ENCODE peak calls at places on chromosomes 13 and 19, in four cellular contexts. X is neuronal stem cell, Z is IMR-90, B is H1. K is an unnamed sample.

GRCh38 chr19:18895038-18895827 is 725 bp downstream of the CERS1 start:
- DNase-seq in X (peak), Z (no peak), B (no peak), K (peak)

GRCh38 chr13:20360041-20360491 is 127.9 kb upstream of the GJB6 start:
- DNase-seq in X (no peak), Z (peak), B (no peak), K (no peak)

GRCh38 chr19:18160792-18161690 is 8.1 kb downstream of the PIK3R2 start:
- DNase-seq in X (peak), Z (peak), B (no peak), K (peak)

GRCh38 chr19:13315495-13315894 is 165.3 kb downstream of the IER2 start:
- DNase-seq in X (no peak), Z (no peak), B (no peak), K (no peak)

GRCh38 chr19:4636151-4636717 is 3.1 kb upstream of the TNFAIP8L1 start:
- DNase-seq in X (peak), Z (peak), B (no peak), K (peak)

GRCh38 chr19:5624154-5624663 is 1.3 kb downstream of the SAFB start:
- DNase-seq in X (no peak), Z (peak), B (no peak), K (no peak)

GRCh38 chr13:19713186-19713965 is 69.4 kb downstream of the PSPC1 start:
- DNase-seq in X (no peak), Z (peak), B (no peak), K (no peak)

GRCh38 chr19:16233836-16234551 is 36.3 kb downstream of the AP1M1 start:
- DNase-seq in X (no peak), Z (no peak), B (no peak), K (no peak)

GRCh38 chr13:80086304-80086721 is 254.6 kb downstream of the SPRY2 start:
- DNase-seq in X (no peak), Z (peak), B (no peak), K (no peak)

GRCh38 chr13:98272549-98272948 is 95.5 kb upstream of the RNF113B start:
- DNase-seq in X (peak), Z (no peak), B (no peak), K (no peak)
- H2AK5ac ChIP-seq in X (no peak), Z (peak), B (no peak), K (no peak)

GRCh38 chr13:44141213-44141724 is 232.4 kb upstream of the SERP2 start:
- DNase-seq in X (no peak), Z (no peak), B (no peak), K (no peak)

GRCh38 chr13:44142540-44142867 is 231.1 kb upstream of the SERP2 start:
- DNase-seq in X (no peak), Z (no peak), B (no peak), K (no peak)

GRCh38 chr13:44140146-44140545 is 233.5 kb upstream of the SERP2 start:
- DNase-seq in X (no peak), Z (no peak), B (no peak), K (peak)

GRCh38 chr13:44141725-44142539 is 231.7 kb upstream of the SERP2 start:
- DNase-seq in X (peak), Z (peak), B (peak), K (peak)

DNA sequence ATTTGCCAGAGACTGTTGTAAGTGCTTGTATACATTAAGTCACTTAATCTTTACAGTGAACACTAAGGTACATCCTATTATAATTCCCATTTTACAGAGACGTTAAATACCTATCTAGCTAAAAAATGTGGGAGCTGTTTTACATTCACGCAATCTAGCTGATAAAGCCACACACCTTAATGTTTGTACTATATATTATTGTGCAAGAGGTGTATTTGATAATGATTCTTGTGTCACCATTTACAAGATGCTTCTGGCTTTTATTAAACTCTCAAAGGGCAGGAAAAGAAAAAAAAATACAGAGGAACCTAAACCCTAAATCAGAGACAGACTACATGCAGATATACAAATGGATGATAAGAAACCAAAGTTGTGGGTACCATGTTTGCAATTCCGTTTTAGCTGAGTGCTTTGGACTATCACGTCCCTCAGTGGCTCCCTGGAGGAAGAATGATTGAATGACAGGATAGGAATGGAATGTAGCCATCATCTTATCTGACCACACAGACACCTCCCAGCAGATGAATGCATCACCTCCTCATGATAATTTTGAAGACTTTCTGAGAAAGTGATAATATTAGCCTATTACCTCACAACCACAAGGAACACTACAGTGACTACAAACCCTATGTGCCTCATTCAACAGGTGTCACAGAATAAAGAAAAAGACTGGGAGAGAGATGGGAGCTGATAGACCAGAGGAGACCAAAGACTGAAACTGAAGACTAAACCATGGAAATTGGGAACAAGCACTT is 230.5 kb upstream of the SERP2 start:
- DNase-seq in X (no peak), Z (peak), B (no peak), K (no peak)
- H2AK5ac ChIP-seq in X (no peak), Z (no peak), B (no peak), K (no peak)

GRCh38 chr13:113898391-113898790 is 34.5 kb upstream of the GAS6 start:
- DNase-seq in X (no peak), Z (no peak), B (no peak), K (no peak)
- H2AK5ac ChIP-seq in X (no peak), Z (peak), B (no peak), K (no peak)

GRCh38 chr13:29510698-29511438 is 84.6 kb downstream of the SLC7A1 start:
- DNase-seq in X (no peak), Z (no peak), B (no peak), K (no peak)
- H2AK5ac ChIP-seq in X (no peak), Z (no peak), B (no peak), K (no peak)

DNA sequence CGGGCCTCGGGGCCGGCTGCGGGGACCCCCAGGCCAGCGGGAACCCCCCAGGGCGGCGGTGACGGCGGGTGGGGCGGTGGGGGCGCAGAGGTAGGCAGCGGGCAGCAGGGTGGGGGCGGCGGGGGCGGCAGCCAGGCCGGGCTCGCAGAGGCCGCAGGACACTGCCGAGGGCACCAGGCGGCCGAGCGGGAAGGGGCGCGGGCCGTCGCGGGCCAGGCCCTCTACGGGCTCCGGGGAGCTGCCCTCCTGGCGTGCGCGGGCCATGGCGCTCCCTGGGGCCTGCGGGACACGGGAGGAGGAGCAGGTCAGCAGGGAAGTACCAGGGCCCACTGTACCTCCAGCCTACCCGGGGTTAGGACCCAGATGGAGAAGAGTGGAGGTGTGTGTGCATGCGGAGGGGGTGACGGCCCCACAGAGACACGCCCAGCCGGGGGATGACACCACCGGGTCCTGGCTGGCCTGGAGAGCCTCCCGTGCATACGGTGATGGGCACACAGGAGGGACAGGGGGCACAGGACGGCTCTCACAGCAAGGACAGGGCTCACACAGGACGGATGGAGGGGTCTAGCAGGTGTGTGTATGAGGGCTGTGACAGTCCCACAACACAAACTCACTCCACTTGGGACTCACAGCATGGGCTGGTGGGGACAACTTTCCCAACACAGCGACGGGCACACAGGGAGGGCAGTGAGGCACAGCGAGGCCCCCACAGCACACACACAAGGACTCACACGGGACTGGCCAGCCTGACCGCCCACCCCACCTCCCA is 2.6 kb downstream of the BBC3 start:
- DNase-seq in X (no peak), Z (peak), B (no peak), K (peak)
- H2AK5ac ChIP-seq in X (peak), Z (peak), B (peak), K (no peak)

DNA sequence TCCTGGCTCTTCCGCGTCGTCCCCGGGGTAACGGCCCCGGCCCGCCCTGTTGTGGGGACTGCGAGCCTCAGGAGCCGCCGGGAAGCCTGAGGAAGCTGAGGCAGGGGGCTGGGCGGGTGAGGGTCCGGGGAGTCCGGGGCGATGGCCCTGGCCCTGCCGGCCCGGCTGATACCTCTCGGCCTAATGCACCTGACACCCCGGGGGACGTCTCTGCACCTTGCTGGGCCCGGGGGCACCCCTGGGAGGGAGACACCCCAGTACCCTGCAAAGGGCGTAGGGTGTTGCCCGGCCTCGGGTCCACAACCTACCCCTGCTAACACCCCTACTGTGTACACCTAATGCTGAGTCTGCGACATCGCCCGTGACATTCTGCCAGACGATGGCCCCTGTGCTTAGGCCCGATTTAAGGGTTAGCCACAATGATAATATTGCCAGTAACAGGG is 410 bp downstream of the PIN1 start:
- DNase-seq in X (no peak), Z (no peak), B (no peak), K (no peak)
- H2AK5ac ChIP-seq in X (peak), Z (peak), B (no peak), K (no peak)

GRCh38 chr19:48394331-48395169 is 1.1 kb downstream of the GRIN2D start:
- DNase-seq in X (no peak), Z (no peak), B (no peak), K (peak)
- H2AK5ac ChIP-seq in X (peak), Z (peak), B (no peak), K (no peak)